ENCODE peak calls at places on chromosomes 4 and X, in five cellular contexts. H is SK-N-SH, G is iPS DF 6.9, V is hypothalamus, Z is BJ. F is an unnamed sample.

GRCh38 chr4:6071959-6072720 is 53.9 kb upstream of the C4orf50 start:
- DNase-seq in V (no peak), G (no peak), Z (no peak), H (peak; percentile 46), F (peak; percentile 40)

GRCh38 chrX:15939737-15940136 is 85.1 kb upstream of the AP1S2 start:
- DNase-seq in G (no peak), Z (no peak), V (no peak), H (no peak), F (no peak)

GRCh38 chr4:152033621-152034020 is 272.8 kb upstream of the GATB start:
- DNase-seq in H (no peak), Z (no peak), G (no peak), V (no peak), F (no peak)

GRCh38 chr4:121827851-121828250 is 4.2 kb upstream of the CCNA2 start:
- DNase-seq in V (no peak), H (no peak), G (no peak), Z (no peak), F (no peak)

GRCh38 chrX:46666831-46667230 is 92.1 kb downstream of the SLC9A7 start:
- DNase-seq in Z (no peak), V (no peak), G (no peak), H (no peak), F (no peak)

GRCh38 chrX:37315511-37316248 is 33.5 kb upstream of the PRRG1 start:
- DNase-seq in H (no peak), G (no peak), V (no peak), Z (no peak), F (no peak)

GRCh38 chrX:44651347-44651746 is 108.7 kb upstream of the FUNDC1 start:
- DNase-seq in V (no peak), G (no peak), H (peak; percentile 11), Z (no peak), F (no peak)

GRCh38 chr4:80361329-80361900 is 25.9 kb downstream of the CFAP299 start:
- DNase-seq in G (no peak), H (peak; percentile 21), Z (no peak), V (no peak), F (no peak)

GRCh38 chr4:66187175-66187720 is 517.0 kb upstream of the EPHA5 start:
- DNase-seq in V (no peak), G (no peak), H (no peak), Z (no peak), F (peak; percentile 33)

GRCh38 chr4:2874861-2875260 is 31.2 kb downstream of the ADD1 start:
- DNase-seq in G (no peak), H (no peak), Z (no peak), V (no peak), F (no peak)

GRCh38 chr4:85486425-85487101 is 11.6 kb downstream of the ARHGAP24 start:
- DNase-seq in V (no peak), Z (no peak), G (no peak), H (no peak), F (no peak)

GRCh38 chr4:3098346-3098745 is 23.9 kb downstream of the HTT start:
- DNase-seq in H (no peak), Z (no peak), V (no peak), G (no peak), F (no peak)

GRCh38 chr4:57083107-57083506 is 27.1 kb downstream of the IGFBP7 start:
- DNase-seq in G (no peak), V (no peak), Z (no peak), H (no peak), F (no peak)

GRCh38 chrX:106728337-106728736 is 1.8 kb downstream of the RNF128 start:
- DNase-seq in V (no peak), G (no peak), Z (no peak), H (no peak), F (no peak)

GRCh38 chr4:43843501-43843900 is 605.1 kb downstream of the KCTD8 start:
- DNase-seq in Z (no peak), G (peak; percentile 11), H (no peak), V (no peak), F (no peak)

GRCh38 chr4:128388352-128388630 is 100.7 kb upstream of the PGRMC2 start:
- DNase-seq in G (no peak), V (no peak), H (no peak), Z (no peak), F (no peak)

GRCh38 chr4:160514126-160514525 is 1411.2 kb downstream of the RAPGEF2 start:
- DNase-seq in V (no peak), Z (no peak), H (no peak), G (no peak), F (no peak)

GRCh38 chrX:112113460-112113859 is 30.9 kb upstream of the TRPC5 start:
- DNase-seq in H (no peak), V (no peak), Z (no peak), G (no peak), F (no peak)

GRCh38 chr4:5366009-5366386 is 314.7 kb downstream of the STK32B start:
- DNase-seq in Z (no peak), G (no peak), V (no peak), H (no peak), F (no peak)

F was measured in pancreas.